ENCODE peak calls at places on chromosomes 11 and 22, in nine cellular contexts. J is mammary epithelial cell, B is transverse colon, F is AG10803, S is cardiac muscle cell, N is lower leg skin, L is AG04450, Z is Caco-2, V is A549. D is an unnamed sample.

GRCh38 chr11:83206771-83207413 is 13.4 kb downstream of the ANKRD42 start:
- DNase-seq in Z (no peak), V (peak; percentile 13), B (no peak), N (no peak), L (no peak), F (no peak), S (no peak), J (no peak), D (peak; percentile 7)

GRCh38 chr11:64123102-64123434 is 42.8 kb downstream of the MACROD1 start:
- DNase-seq in V (no peak), J (no peak), B (peak; percentile 17), F (no peak), S (no peak), N (no peak), Z (no peak), L (no peak), D (no peak)

GRCh38 chr11:13923716-13924650 is 38.5 kb upstream of the SPON1 start:
- DNase-seq in S (no peak), Z (no peak), N (no peak), V (no peak), B (no peak), F (no peak), J (peak; percentile 17), L (no peak), D (no peak)

GRCh38 chr22:45192701-45193187 is 29.0 kb downstream of the NUP50 start:
- DNase-seq in F (no peak), V (no peak), Z (peak; percentile 64), J (no peak), B (no peak), N (peak; percentile 81), L (no peak), S (peak; percentile 47), D (no peak)

GRCh38 chr11:17257200-17257599 is 19.3 kb upstream of the NUCB2 start:
- DNase-seq in J (peak; percentile 63), N (no peak), F (peak; percentile 33), B (no peak), S (no peak), Z (no peak), L (no peak), V (peak; percentile 55), D (peak; percentile 62)

GRCh38 chr11:11574373-11574772 is 47.4 kb downstream of the GALNT18 start:
- DNase-seq in J (no peak), B (no peak), F (no peak), S (no peak), L (no peak), N (peak; percentile 1), Z (no peak), V (no peak), D (no peak)

GRCh38 chr11:11789735-11790369 is 51.9 kb upstream of the USP47 start:
- DNase-seq in L (no peak), V (peak; percentile 34), N (no peak), J (no peak), Z (peak; percentile 43), B (no peak), S (peak; percentile 26), F (peak; percentile 18), D (peak; percentile 58)

GRCh38 chr11:104781719-104782376 is 116.4 kb downstream of the CASP12 start:
- DNase-seq in Z (no peak), F (no peak), B (no peak), N (no peak), S (no peak), L (no peak), J (no peak), V (no peak), D (no peak)

GRCh38 chr11:16843307-16843706 is 104.9 kb downstream of the C11orf58 start:
- DNase-seq in V (peak; percentile 8), L (no peak), Z (no peak), S (peak; percentile 76), B (peak; percentile 13), J (no peak), N (no peak), F (no peak), D (peak; percentile 12)

GRCh38 chr22:49853981-49854791 is 542 bp downstream of the ZBED4 start:
- DNase-seq in F (peak; percentile 24), J (peak; percentile 29), N (peak; percentile 88), B (peak; percentile 50), L (no peak), Z (peak; percentile 54), V (peak; percentile 21), S (peak; percentile 40), D (peak; percentile 34)

DNA sequence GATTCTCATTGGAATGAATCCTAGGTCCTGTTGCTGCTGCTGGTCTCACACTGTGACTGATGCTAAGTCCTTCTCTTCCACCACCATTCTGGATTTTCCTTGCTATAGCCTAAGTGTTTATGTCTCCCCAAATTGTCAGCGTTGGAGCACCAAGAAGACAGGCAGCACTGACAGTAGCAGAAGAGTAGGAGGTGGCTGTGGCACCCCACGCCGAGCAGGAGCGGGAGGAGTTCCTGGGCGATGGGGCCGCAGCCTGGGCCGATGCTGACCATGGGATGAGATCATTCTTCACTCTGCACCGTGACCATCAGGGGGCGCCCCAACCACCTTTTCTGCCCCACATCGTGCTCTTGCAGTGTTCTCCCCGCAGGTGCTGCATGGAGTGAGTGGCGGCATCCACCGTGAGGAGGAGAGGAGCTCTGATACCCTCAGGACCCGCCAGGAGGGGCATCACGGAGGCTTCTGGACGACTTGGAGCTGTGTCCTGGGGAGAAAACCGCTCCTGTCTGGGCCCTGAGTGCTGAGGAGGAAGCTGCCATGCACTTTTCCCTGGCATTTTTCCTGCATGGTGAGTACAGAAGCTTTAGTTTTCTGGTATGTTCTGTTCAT is 57.0 kb downstream of the LRRC74B start:
- DNase-seq in L (no peak), V (peak; percentile 82), B (peak; percentile 75), F (peak; percentile 43), J (peak; percentile 31), Z (peak; percentile 80), S (peak; percentile 86), N (peak; percentile 88), D (peak; percentile 73)
- H3K4me3 ChIP-seq in L (no peak overlapping the region), V (peak overlapping the region; percentile 46), B (no peak overlapping the region), F (no peak overlapping the region), J (no peak overlapping the region), Z (no peak overlapping the region), S (no peak overlapping the region), N (no peak overlapping the region), D (peak overlapping the region; percentile 20)

GRCh38 chr11:76843916-76844315 is 16.8 kb upstream of the ACER3 start:
- DNase-seq in F (no peak), V (peak; percentile 33), Z (no peak), S (no peak), B (no peak), J (no peak), N (no peak), L (no peak), D (no peak)

GRCh38 chr11:76844511-76844910 is 16.2 kb upstream of the ACER3 start:
- DNase-seq in Z (no peak), L (no peak), B (no peak), V (no peak), J (no peak), N (no peak), F (no peak), S (no peak), D (no peak)

GRCh38 chr11:76841923-76842452 is 18.7 kb upstream of the ACER3 start:
- DNase-seq in N (no peak), B (no peak), J (no peak), L (no peak), S (no peak), V (no peak), F (no peak), Z (no peak), D (no peak)

GRCh38 chr11:76846441-76846840 is 14.3 kb upstream of the ACER3 start:
- DNase-seq in S (no peak), F (no peak), J (no peak), N (no peak), L (no peak), B (no peak), Z (no peak), V (no peak), D (no peak)

DNA sequence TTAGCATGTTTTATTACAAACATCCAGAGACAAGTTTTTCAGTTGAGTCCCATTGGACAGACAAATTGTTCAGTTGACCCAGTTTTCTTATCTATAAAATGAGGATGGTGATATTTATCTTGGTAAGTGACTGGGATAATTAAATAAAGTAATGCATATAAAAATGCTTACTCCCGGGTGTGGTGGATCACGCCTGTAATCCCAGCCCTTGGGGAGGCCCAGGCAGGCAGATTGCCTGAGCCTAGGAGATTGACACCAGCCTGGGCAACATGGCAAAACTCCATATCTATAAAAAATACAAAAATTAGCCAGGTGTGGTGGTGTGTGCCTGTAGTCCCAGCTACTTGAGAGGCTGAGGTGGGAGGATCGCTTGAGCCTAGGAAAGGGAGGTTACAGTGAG is 15.6 kb upstream of the ACER3 start:
- DNase-seq in F (no peak), Z (no peak), V (no peak), N (no peak), L (no peak), S (no peak), J (no peak), B (peak; percentile 52), D (no peak)
- TF ChIP-seq CTCF in F (no peak), Z (no peak), V (no peak), N (no peak), L (no peak), S (no peak), J (no peak), B (no peak), D (no peak)

GRCh38 chr11:46363455-46363920 is 16.2 kb downstream of the DGKZ start:
- DNase-seq in V (no peak), L (no peak), F (peak; percentile 29), B (no peak), Z (no peak), N (no peak), S (no peak), J (peak; percentile 83), D (no peak)

GRCh38 chr11:46361283-46362145 is 14.3 kb downstream of the DGKZ start:
- DNase-seq in S (peak; percentile 78), F (peak; percentile 54), V (no peak), J (no peak), B (peak; percentile 56), Z (no peak), N (peak; percentile 92), L (no peak), D (peak; percentile 64)

GRCh38 chr11:46364056-46364455 is 16.8 kb downstream of the DGKZ start:
- DNase-seq in V (no peak), J (no peak), L (no peak), N (no peak), F (no peak), S (no peak), Z (no peak), B (no peak), D (no peak)

GRCh38 chr11:46362146-46363030 is 15.1 kb downstream of the DGKZ start:
- DNase-seq in B (no peak), L (no peak), Z (no peak), N (no peak), F (no peak), J (no peak), S (no peak), V (no peak), D (no peak)

DNA sequence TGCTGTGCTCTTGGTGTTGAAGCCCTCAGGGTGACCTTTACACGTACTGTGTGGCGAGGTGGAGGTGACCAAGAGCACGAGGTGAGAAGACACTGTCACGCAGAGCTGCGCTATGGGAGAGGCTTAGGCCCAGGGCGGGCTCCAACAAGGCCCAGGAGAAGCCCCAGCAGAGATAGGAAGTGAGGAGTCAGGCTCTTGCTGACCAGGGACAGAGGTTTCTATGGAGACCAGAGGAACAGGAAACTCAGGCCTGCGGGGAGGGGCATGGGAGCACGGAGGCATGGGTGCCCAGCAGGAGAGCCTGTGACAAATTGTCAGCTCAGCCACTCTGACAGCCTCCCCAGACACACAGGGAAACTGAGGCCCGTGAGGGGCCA is 15.8 kb downstream of the DGKZ start:
- DNase-seq in F (peak; percentile 58), S (no peak), N (peak; percentile 92), J (peak; percentile 79), Z (no peak), V (peak; percentile 40), L (no peak), B (no peak), D (peak; percentile 87)
- H3K4me3 ChIP-seq in F (no peak overlapping the region), S (no peak overlapping the region), N (no peak overlapping the region), J (no peak overlapping the region), Z (no peak overlapping the region), V (no peak overlapping the region), L (no peak overlapping the region), B (no peak overlapping the region), D (no peak overlapping the region)

GRCh38 chr22:35547993-35548761 is 7.5 kb downstream of the RASD2 start:
- DNase-seq in L (no peak), Z (peak; percentile 29), S (no peak), B (no peak), F (no peak), N (no peak), V (no peak), J (no peak), D (peak; percentile 20)
- TF ChIP-seq CTCF in L (peak; percentile 19), Z (no peak), S (peak; percentile 27), B (no peak), F (peak; percentile 28), N (no peak), V (no peak), J (no peak), D (peak; percentile 49)